ENCODE peak calls at places on chromosomes 7 and 10, in five cellular contexts. W is H1, V is GM12878, C is K562, G is HepG2. N is an unnamed sample. For H3K9me3, the result is how much of the 10 kb centered on the place peaks cover.

GRCh38 chr10:22662693-22663330 is 51.6 kb downstream of the PIP4K2A start:
- DNase-seq in W (no peak), V (no peak), C (no peak), G (peak), N (no peak)

GRCh38 chr7:99835189-99835588 is 7.4 kb downstream of the CYP3A43 start:
- DNase-seq in W (no peak), V (no peak), C (peak), G (no peak), N (no peak)

GRCh38 chr10:109663122-109663521 is 260.2 kb downstream of the XPNPEP1 start:
- DNase-seq in W (no peak), V (no peak), C (no peak), G (no peak), N (no peak)

GRCh38 chr7:56023500-56023899 is 27.7 kb downstream of the PSPH start:
- DNase-seq in W (no peak), V (no peak), C (no peak), G (no peak), N (no peak)

GRCh38 chr10:70595566-70596016 is 7.0 kb downstream of the PRF1 start:
- DNase-seq in W (peak), V (no peak), C (peak), G (peak), N (no peak)

GRCh38 chr7:158110661-158111555 is 476.7 kb downstream of the PTPRN2 start:
- DNase-seq in W (peak), V (no peak), C (no peak), G (peak), N (no peak)

GRCh38 chr10:22243321-22243720 is 25.5 kb upstream of the EBLN1 start:
- DNase-seq in W (no peak), V (no peak), C (no peak), G (no peak), N (no peak)

GRCh38 chr7:149776305-149776704 is 2.9 kb upstream of the ZNF467 start:
- DNase-seq in W (no peak), V (no peak), C (no peak), G (no peak), N (no peak)

GRCh38 chr10:97355571-97355975 is 21.0 kb upstream of the FRAT2 start:
- DNase-seq in W (peak), V (no peak), C (no peak), G (no peak), N (no peak)

GRCh38 chr10:123236122-123236521 is 81.9 kb downstream of the BUB3 start:
- DNase-seq in W (no peak), V (no peak), C (no peak), G (peak), N (no peak)

GRCh38 chr7:75639893-75640600 is 98.7 kb downstream of the HIP1 start:
- DNase-seq in W (peak), V (no peak), C (no peak), G (no peak), N (no peak)

GRCh38 chr10:104297697-104298660 is 29.0 kb downstream of the GSTO2 start:
- DNase-seq in W (peak), V (no peak), C (peak), G (no peak), N (no peak)

GRCh38 chr7:80014507-80014906 is 120.1 kb upstream of the GNAI1 start:
- DNase-seq in W (no peak), V (no peak), C (no peak), G (no peak), N (no peak)

GRCh38 chr10:71753960-71754505 is 19.3 kb downstream of the VSIR start:
- DNase-seq in W (no peak), V (no peak), C (no peak), G (no peak), N (no peak)

GRCh38 chr10:91549296-91549695 is 83.6 kb downstream of the PPP1R3C start:
- DNase-seq in W (peak), V (no peak), C (no peak), G (no peak), N (no peak)

GRCh38 chr7:115888981-115889668 is 141.4 kb downstream of the TFEC start:
- DNase-seq in W (no peak), V (no peak), C (no peak), G (peak), N (no peak)

GRCh38 chr10:1185911-1186692 is 129.9 kb downstream of the WDR37 start:
- DNase-seq in W (no peak), V (no peak), C (no peak), G (no peak), N (no peak)

GRCh38 chr7:30594540-30595460 is at the start of gene GARS1:
- DNase-seq in W (peak), V (peak), C (peak), G (peak), N (peak)

GRCh38 chr7:44145969-44146897 is 5.1 kb upstream of the MYL7 start:
- DNase-seq in W (peak), V (no peak), C (peak), G (no peak), N (peak)

GRCh38 chr10:60932756-60933155 is 11.2 kb downstream of the RHOBTB1 start:
- DNase-seq in W (no peak), V (no peak), C (no peak), G (no peak), N (no peak)

GRCh38 chr10:110179220-110179619 is 28.2 kb upstream of the MXI1 start:
- DNase-seq in W (peak), V (no peak), C (no peak), G (no peak), N (no peak)

GRCh38 chr10:123885406-123886164 is 6.0 kb downstream of the CPXM2 start:
- DNase-seq in W (no peak), V (no peak), C (no peak), G (no peak), N (no peak)

GRCh38 chr7:120184866-120185265 is 88.1 kb upstream of the KCND2 start:
- DNase-seq in W (no peak), V (no peak), C (no peak), G (no peak), N (no peak)

GRCh38 chr10:111481271-111482073 is 404.6 kb downstream of the ADRA2A start:
- DNase-seq in W (no peak), V (no peak), C (no peak), G (peak), N (no peak)

GRCh38 chr10:34590802-34591201 is 224.3 kb downstream of the PARD3 start:
- DNase-seq in W (no peak), V (no peak), C (no peak), G (no peak), N (no peak)

GRCh38 chr7:81534446-81534845 is 235.4 kb downstream of the HGF start:
- DNase-seq in W (no peak), V (no peak), C (no peak), G (no peak), N (no peak)

GRCh38 chr7:5296627-5297226 is 14.0 kb downstream of the SLC29A4 start:
- DNase-seq in W (peak), V (peak), C (peak), G (no peak), N (no peak)

GRCh38 chr7:7203813-7204575 is 21.6 kb downstream of the C1GALT1 start:
- DNase-seq in W (no peak), V (no peak), C (no peak), G (no peak), N (no peak)

GRCh38 chr10:13722747-13723657 is 136.2 kb downstream of the PRPF18 start:
- DNase-seq in W (no peak), V (no peak), C (no peak), G (no peak), N (no peak)

GRCh38 chr7:127598318-127598717 is 4.8 kb downstream of the FSCN3 start:
- DNase-seq in W (peak), V (no peak), C (peak), G (peak), N (peak)

GRCh38 chr10:30013684-30014246 is 45.6 kb downstream of the JCAD start:
- DNase-seq in W (no peak), V (no peak), C (no peak), G (peak), N (no peak)

GRCh38 chr7:45884136-45884535 is 4.2 kb upstream of the IGFBP1 start:
- DNase-seq in W (no peak), V (no peak), C (no peak), G (no peak), N (no peak)

GRCh38 chr7:121163699-121164098 is 165.1 kb upstream of the WNT16 start:
- DNase-seq in W (no peak), V (no peak), C (no peak), G (no peak), N (no peak)

GRCh38 chr10:87915989-87916388 is 52.6 kb downstream of the PTEN start:
- DNase-seq in W (no peak), V (no peak), C (no peak), G (no peak), N (no peak)
- H3K9me3 ChIP-seq in W (under half), V (under half), C (under half), G (under half), N (under half)

GRCh38 chr10:63719174-63719856 is 198.1 kb downstream of the REEP3 start:
- DNase-seq in W (no peak), V (no peak), C (no peak), G (peak), N (no peak)
- TF ChIP-seq YY1 in W (no peak), V (no peak), C (no peak), G (no peak), N (no peak)

GRCh38 chr10:55063817-55064216 is 262.8 kb upstream of the PCDH15 start:
- DNase-seq in W (no peak), V (no peak), C (no peak), G (no peak), N (no peak)
- TF ChIP-seq SP1 in W (no peak), V (no peak), C (no peak), G (no peak), N (no peak)

DNA sequence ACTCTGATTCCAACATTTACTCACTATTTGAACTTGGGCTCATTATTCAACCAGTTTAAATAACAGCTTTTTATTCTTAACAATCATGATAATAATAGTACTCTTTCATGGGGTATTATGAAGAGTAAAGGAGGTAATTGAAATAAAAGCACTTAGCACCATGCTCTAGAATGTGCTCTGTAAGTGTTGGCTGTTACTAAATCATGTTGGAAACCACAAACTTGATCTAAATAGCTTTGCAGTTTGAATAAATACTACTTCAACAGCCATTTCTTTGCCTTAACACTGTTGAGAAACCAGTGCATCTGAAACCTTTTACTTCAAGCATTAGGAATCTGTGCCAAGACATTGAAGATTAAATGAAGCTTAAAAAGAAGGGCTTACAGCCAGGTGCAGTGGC is 7.9 kb upstream of the UPF2 start:
- DNase-seq in W (no peak), V (no peak), C (no peak), G (no peak), N (no peak)
- H3K9me3 ChIP-seq in W (under half), V (under half), C (under half), G (under half), N (under half)